ENCODE peak calls at places on chromosomes 16 and 17, in four cellular contexts. A is HepG2, F is WTC11, L is K562. X is an unnamed sample.

GRCh38 chr17:39513256-39513655 is 52.0 kb downstream of the CDK12 start:
- DNase-seq in F (no peak), A (no peak), L (no peak), X (no peak)

GRCh38 chr16:30901201-30902069 is 5.0 kb downstream of the CTF1 start:
- DNase-seq in F (no peak), A (peak), L (no peak), X (no peak)

GRCh38 chr16:81996664-81997529 is 14.4 kb downstream of the SDR42E1 start:
- DNase-seq in A (peak), L (peak), F (no peak), X (peak)

GRCh38 chr16:89044394-89045180 is 49.1 kb upstream of the ACSF3 start:
- DNase-seq in F (no peak), L (no peak), A (no peak), X (no peak)

GRCh38 chr16:23171234-23171948 is 11.2 kb upstream of the SCNN1G start:
- DNase-seq in L (no peak), F (no peak), A (no peak), X (peak)

GRCh38 chr17:48954300-48954755 is 9.7 kb upstream of the SNF8 start:
- DNase-seq in F (peak), L (peak), A (peak), X (peak)

GRCh38 chr17:45123930-45124796 is 8.2 kb downstream of the PLCD3 start:
- DNase-seq in L (peak), A (peak), F (no peak), X (peak)

GRCh38 chr17:48068491-48068961 is 20.4 kb downstream of the NFE2L1 start:
- DNase-seq in F (peak), L (peak), A (peak), X (peak)

GRCh38 chr17:80882323-80882722 is 109.3 kb upstream of the CHMP6 start:
- DNase-seq in F (no peak), A (no peak), L (no peak), X (no peak)

GRCh38 chr16:81841709-81842108 is 62.6 kb downstream of the PLCG2 start:
- DNase-seq in F (no peak), A (no peak), L (no peak), X (no peak)

GRCh38 chr17:44207319-44207718 is 7.6 kb upstream of the ATXN7L3 start:
- DNase-seq in A (no peak), F (no peak), L (no peak), X (no peak)

GRCh38 chr16:70676571-70677498 is 9.0 kb downstream of the MTSS2 start:
- DNase-seq in A (no peak), F (no peak), L (no peak), X (no peak)

GRCh38 chr17:78999947-79000395 is 9.6 kb downstream of the CANT1 start:
- DNase-seq in F (no peak), A (no peak), L (no peak), X (no peak)

GRCh38 chr16:53089434-53090270 is 34.9 kb downstream of the CHD9 start:
- DNase-seq in L (no peak), A (peak), F (no peak), X (no peak)

GRCh38 chr17:65013613-65014391 is 42.7 kb downstream of the GNA13 start:
- DNase-seq in F (no peak), A (peak), L (no peak), X (no peak)

GRCh38 chr17:2847601-2848255 is 51.5 kb downstream of the RAP1GAP2 start:
- DNase-seq in A (no peak), L (no peak), F (no peak), X (no peak)

GRCh38 chr17:13698832-13699231 is 97.1 kb upstream of the HS3ST3A1 start:
- DNase-seq in L (no peak), F (peak), A (no peak), X (no peak)

GRCh38 chr17:22203208-22203715 is 510.9 kb downstream of the KCNJ18 start:
- DNase-seq in F (no peak), L (no peak), A (no peak), X (no peak)

GRCh38 chr17:45146166-45146565 is 2.1 kb upstream of the HEXIM1 start:
- DNase-seq in L (no peak), A (no peak), F (no peak), X (no peak)

GRCh38 chr17:48915459-48916282 is 7.5 kb downstream of the UBE2Z start:
- DNase-seq in A (no peak), F (no peak), L (no peak), X (peak)

GRCh38 chr16:78227855-78228254 is 128.4 kb downstream of the WWOX start:
- DNase-seq in F (no peak), A (peak), L (no peak), X (no peak)

GRCh38 chr17:72387487-72387886 is 266.7 kb downstream of the SOX9 start:
- DNase-seq in A (peak), L (no peak), F (no peak), X (peak)

GRCh38 chr17:77675816-77676799 is 282.4 kb upstream of the TNRC6C start:
- DNase-seq in F (no peak), A (no peak), L (no peak), X (no peak)

GRCh38 chr17:77316191-77316641 is 175.4 kb downstream of the SEC14L1 start:
- DNase-seq in A (no peak), L (no peak), F (peak), X (no peak)

GRCh38 chr17:38451030-38451839 is 23.0 kb downstream of the ARHGAP23 start:
- DNase-seq in A (peak), F (peak), L (no peak), X (no peak)

GRCh38 chr17:72143245-72143644 is 22.4 kb downstream of the SOX9 start:
- DNase-seq in F (no peak), A (peak), L (no peak), X (no peak)

GRCh38 chr16:1071561-1072225 is 854 bp upstream of the SSTR5 start:
- DNase-seq in A (no peak), L (no peak), F (no peak), X (no peak)

GRCh38 chr17:79533116-79533515 is 77.7 kb downstream of the RBFOX3 start:
- DNase-seq in L (no peak), A (no peak), F (no peak), X (no peak)

GRCh38 chr17:28944862-28945741 is 6.2 kb downstream of the PHF12 start:
- DNase-seq in A (no peak), L (no peak), F (no peak), X (no peak)

GRCh38 chr17:77231076-77231871 is 90.5 kb downstream of the SEC14L1 start:
- DNase-seq in L (no peak), A (no peak), F (no peak), X (no peak)

GRCh38 chr17:57527437-57528083 is 217.5 kb downstream of the CCDC182 start:
- DNase-seq in F (no peak), L (no peak), A (no peak), X (no peak)

GRCh38 chr17:27635275-27635823 is 4.4 kb downstream of the LGALS9 start:
- DNase-seq in L (no peak), F (no peak), A (no peak), X (no peak)

GRCh38 chr16:8370374-8371015 is 219.8 kb downstream of the TMEM114 start:
- DNase-seq in L (no peak), F (no peak), A (peak), X (peak)

GRCh38 chr17:7982171-7982570 is 20.2 kb upstream of the GUCY2D start:
- DNase-seq in A (no peak), L (no peak), F (no peak), X (no peak)

GRCh38 chr16:25192096-25192495 is 24.7 kb upstream of the AQP8 start:
- DNase-seq in F (no peak), L (no peak), A (no peak), X (no peak)

GRCh38 chr17:74045608-74046007 is 157.9 kb upstream of the RPL38 start:
- DNase-seq in A (no peak), F (no peak), L (no peak), X (no peak)

GRCh38 chr17:67059372-67059771 is 15.0 kb downstream of the CACNG1 start:
- DNase-seq in L (no peak), F (no peak), A (no peak), X (no peak)

GRCh38 chr17:42333053-42333452 is 44.8 kb downstream of the STAT5A start:
- DNase-seq in A (no peak), F (no peak), L (no peak), X (no peak)

GRCh38 chr17:42337442-42337841 is 49.1 kb downstream of the STAT5A start:
- DNase-seq in A (no peak), F (no peak), L (no peak), X (no peak)

GRCh38 chr17:42329025-42329976 is 41.0 kb downstream of the STAT5A start:
- DNase-seq in A (no peak), F (peak), L (no peak), X (peak)

GRCh38 chr17:42339221-42339620 is 49.0 kb downstream of the STAT3 start:
- DNase-seq in A (no peak), F (no peak), L (no peak), X (no peak)

GRCh38 chr17:42334667-42335066 is 46.4 kb downstream of the STAT5A start:
- DNase-seq in A (no peak), F (no peak), L (no peak), X (no peak)
- TF ChIP-seq CTCF in A (no peak), F (no peak), L (peak), X (peak)

GRCh38 chr16:54931757-54932660 is 1.3 kb downstream of the IRX5 start:
- DNase-seq in F (no peak), A (no peak), L (no peak), X (no peak)

GRCh38 chr16:54934536-54935410 is 4.1 kb downstream of the IRX5 start:
- DNase-seq in L (no peak), A (no peak), F (peak), X (no peak)

GRCh38 chr16:54931041-54931756 is 534 bp downstream of the IRX5 start:
- DNase-seq in L (peak), A (no peak), F (peak), X (peak)

GRCh38 chr16:54933281-54934150 is 2.9 kb downstream of the IRX5 start:
- DNase-seq in A (no peak), L (no peak), F (peak), X (no peak)

DNA sequence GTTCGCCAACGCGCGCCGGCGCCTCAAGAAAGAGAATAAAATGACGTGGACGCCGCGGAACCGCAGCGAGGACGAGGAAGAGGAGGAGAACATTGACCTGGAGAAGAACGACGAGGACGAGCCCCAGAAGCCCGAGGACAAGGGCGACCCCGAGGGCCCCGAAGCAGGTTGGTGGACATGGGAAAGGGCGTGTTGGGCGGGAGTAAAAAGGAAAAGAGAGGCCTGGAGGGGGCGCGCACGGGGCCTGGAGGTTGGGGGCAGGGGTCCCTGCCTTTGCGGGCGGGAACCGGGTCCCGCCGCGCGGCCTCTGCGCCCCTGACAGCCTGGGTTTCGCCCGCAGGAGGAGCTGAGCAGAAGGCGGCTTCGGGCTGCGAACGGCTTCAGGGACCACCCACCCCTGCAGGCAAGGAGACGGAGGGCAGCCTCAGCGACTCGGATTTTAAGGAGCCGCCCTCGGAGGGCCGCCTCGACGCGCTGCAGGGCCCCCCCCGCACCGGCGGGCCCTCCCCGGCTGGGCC is 2.1 kb downstream of the IRX5 start:
- DNase-seq in F (peak), A (no peak), L (no peak), X (no peak)
- TF ChIP-seq JUN in F (no peak), A (no peak), L (no peak), X (no peak)

GRCh38 chr17:40532520-40533253 is 31.3 kb upstream of the TNS4 start:
- DNase-seq in A (no peak), F (peak), L (no peak), X (peak)

GRCh38 chr17:40529991-40530390 is 28.6 kb upstream of the TNS4 start:
- DNase-seq in F (no peak), L (no peak), A (no peak), X (no peak)

GRCh38 chr17:40530531-40530987 is 29.1 kb upstream of the TNS4 start:
- DNase-seq in A (no peak), L (no peak), F (peak), X (no peak)

GRCh38 chr17:40528692-40529417 is 27.4 kb upstream of the TNS4 start:
- DNase-seq in A (no peak), F (no peak), L (no peak), X (no peak)

DNA sequence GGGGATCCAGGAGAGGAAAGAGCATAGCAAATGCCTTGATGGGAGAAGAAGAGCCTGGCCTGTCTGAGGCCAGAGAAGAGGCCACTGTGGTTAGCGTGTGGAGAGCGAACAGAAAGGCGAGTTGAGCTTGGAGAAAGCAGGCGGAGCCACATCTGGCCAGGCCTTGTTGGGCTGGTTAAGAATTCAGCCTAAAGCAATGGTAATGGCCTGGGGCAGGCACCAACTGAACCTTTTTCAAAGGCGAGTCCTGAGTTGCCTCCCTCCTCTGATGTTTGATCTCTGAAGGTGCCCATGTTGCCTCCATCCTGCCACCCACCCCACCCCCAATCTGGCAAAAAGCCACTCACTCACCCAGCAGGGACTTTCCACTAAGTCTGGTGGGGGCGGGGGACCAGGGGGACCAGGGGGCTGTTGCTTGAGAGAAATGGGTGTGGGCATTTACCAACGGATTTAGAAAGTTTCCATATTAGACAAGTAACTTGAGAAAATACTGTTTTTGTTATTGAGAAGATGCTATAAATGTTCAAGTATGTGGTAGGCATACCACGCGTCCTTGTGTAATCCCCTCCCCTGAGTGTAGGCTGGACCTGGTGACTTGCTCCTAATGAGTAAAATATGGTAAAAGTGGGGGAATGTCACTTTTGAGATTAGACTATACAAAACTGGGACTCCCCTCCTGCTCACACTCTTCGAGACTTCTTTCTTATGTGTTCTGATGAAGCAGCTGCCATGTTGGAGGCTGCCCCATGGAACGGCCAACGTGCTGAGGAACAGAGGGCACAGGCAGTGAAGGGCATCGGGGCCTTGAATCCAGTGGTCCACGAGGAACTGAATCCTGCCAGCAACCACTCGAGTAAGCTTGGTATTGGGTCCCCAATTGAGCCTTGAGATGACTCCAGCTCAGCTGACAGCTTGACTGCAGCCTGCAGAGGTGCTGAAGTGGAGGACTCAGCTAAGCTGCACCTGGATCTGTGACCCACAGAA is 29.9 kb upstream of the TNS4 start:
- DNase-seq in A (no peak), L (no peak), F (peak), X (no peak)
- TF ChIP-seq ESRRA in A (no peak), L (no peak), F (no peak), X (no peak)

GRCh38 chr17:17439971-17440843 is 36.6 kb upstream of the MED9 start:
- DNase-seq in A (peak), L (peak), F (peak), X (peak)
- TF ChIP-seq CTCF in A (peak), L (peak), F (peak), X (peak)

DNA sequence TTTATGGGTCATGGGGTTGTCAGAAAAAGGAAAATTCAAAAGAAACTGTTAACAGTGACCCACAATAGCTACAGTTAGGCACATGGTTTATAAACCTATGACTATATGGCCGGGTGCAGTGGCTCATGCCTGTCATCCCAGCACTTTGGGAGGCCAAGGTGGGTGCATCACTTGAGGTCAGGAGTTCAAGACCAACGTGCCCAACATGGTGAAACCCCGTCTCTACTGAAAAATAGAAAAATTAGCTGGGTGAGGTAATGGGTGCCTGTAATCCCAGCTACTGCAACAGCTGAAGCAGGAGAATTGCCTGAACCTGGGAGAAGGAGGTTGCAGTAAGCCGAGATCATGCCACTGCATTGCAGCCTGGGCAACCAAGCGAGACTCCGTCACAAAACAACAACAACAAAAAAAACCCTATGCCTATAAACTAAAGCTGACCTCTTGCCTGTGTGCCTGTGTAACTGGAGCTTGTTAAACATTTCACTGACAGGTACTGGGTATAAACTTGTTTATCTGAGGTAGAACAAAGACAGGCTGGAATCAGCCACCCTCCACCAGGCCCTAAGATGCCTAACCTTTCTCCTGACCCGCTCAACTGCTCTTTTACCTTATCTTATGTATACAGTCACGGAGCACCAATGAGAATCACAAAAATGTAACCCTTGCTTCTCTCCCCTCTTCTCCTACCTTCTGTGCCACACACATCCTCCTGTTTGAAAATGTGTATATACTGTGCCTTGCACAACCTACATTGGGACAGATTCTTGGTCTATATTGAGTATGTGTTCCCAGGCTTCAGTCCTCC is 62.9 kb upstream of the ATF7IP2 start:
- DNase-seq in A (peak), L (no peak), F (no peak), X (no peak)
- TF ChIP-seq JUN in A (no peak), L (no peak), F (no peak), X (no peak)

GRCh38 chr16:3458278-3458851 is 14.9 kb downstream of the NAA60 start:
- DNase-seq in A (no peak), L (no peak), F (peak), X (no peak)

GRCh38 chr16:3458852-3459361 is 15.4 kb downstream of the NAA60 start:
- DNase-seq in A (peak), F (no peak), L (no peak), X (peak)

GRCh38 chr16:3460121-3460520 is 16.6 kb downstream of the NAA60 start:
- DNase-seq in F (no peak), L (no peak), A (no peak), X (no peak)

GRCh38 chr16:3460585-3460984 is 17.1 kb downstream of the NAA60 start:
- DNase-seq in L (no peak), A (no peak), F (no peak), X (no peak)

GRCh38 chr16:3459401-3460090 is 16.1 kb downstream of the NAA60 start:
- DNase-seq in F (no peak), A (no peak), L (peak), X (no peak)
- TF ChIP-seq ESRRA in F (no peak), A (no peak), L (no peak), X (no peak)